ENCODE peak calls at places on chromosomes 13 and 19, in four cellular contexts. One of them, this sample, is unnamed.

GRCh38 chr19:34067861-34068271 is 104.4 kb upstream of the LSM14A start:
- DNase-seq in endodermal cell: no peak
- DNase-seq in SJSA1: no peak
- DNase-seq in mammary epithelial cell: no peak
- DNase-seq in this sample: no peak

GRCh38 chr13:19161308-19161707 is 20.3 kb downstream of the TUBA3C start:
- DNase-seq in endodermal cell: no peak
- DNase-seq in SJSA1: no peak
- DNase-seq in mammary epithelial cell: no peak
- DNase-seq in this sample: no peak

GRCh38 chr13:26941345-26942174 is 181.0 kb upstream of the GPR12 start:
- DNase-seq in endodermal cell: peak
- DNase-seq in SJSA1: no peak
- DNase-seq in mammary epithelial cell: peak
- DNase-seq in this sample: no peak

GRCh38 chr13:39881887-39882286 is 226.4 kb downstream of the COG6 start:
- DNase-seq in endodermal cell: no peak
- DNase-seq in SJSA1: no peak
- DNase-seq in mammary epithelial cell: peak
- DNase-seq in this sample: no peak

GRCh38 chr19:53536223-53536543 is 1.8 kb upstream of the ZNF331 start:
- DNase-seq in endodermal cell: no peak
- DNase-seq in SJSA1: no peak
- DNase-seq in mammary epithelial cell: no peak
- DNase-seq in this sample: no peak

GRCh38 chr19:28170066-28170465 is 1042.9 kb downstream of the UQCRFS1 start:
- DNase-seq in endodermal cell: peak
- DNase-seq in SJSA1: no peak
- DNase-seq in mammary epithelial cell: no peak
- DNase-seq in this sample: no peak

GRCh38 chr13:50843256-50844043 is at the start of gene DLEU7:
- DNase-seq in endodermal cell: peak
- DNase-seq in SJSA1: no peak
- DNase-seq in mammary epithelial cell: no peak
- DNase-seq in this sample: no peak

GRCh38 chr13:107518292-107518691 is 697.0 kb downstream of the LIG4 start:
- DNase-seq in endodermal cell: no peak
- DNase-seq in SJSA1: no peak
- DNase-seq in mammary epithelial cell: no peak
- DNase-seq in this sample: no peak

GRCh38 chr13:31073859-31074718 is 87.6 kb downstream of the HSPH1 start:
- DNase-seq in endodermal cell: no peak
- DNase-seq in SJSA1: no peak
- DNase-seq in mammary epithelial cell: peak
- DNase-seq in this sample: peak

GRCh38 chr19:58361900-58362271 is 665 bp downstream of the ZNF497 start:
- DNase-seq in endodermal cell: no peak
- DNase-seq in SJSA1: peak
- DNase-seq in mammary epithelial cell: no peak
- DNase-seq in this sample: no peak

GRCh38 chr13:106343831-106344230 is 191.6 kb downstream of the EFNB2 start:
- DNase-seq in endodermal cell: no peak
- DNase-seq in SJSA1: no peak
- DNase-seq in mammary epithelial cell: no peak
- DNase-seq in this sample: no peak

GRCh38 chr19:32098953-32099352 is 246.5 kb upstream of the ZNF507 start:
- DNase-seq in endodermal cell: no peak
- DNase-seq in SJSA1: no peak
- DNase-seq in mammary epithelial cell: no peak
- DNase-seq in this sample: no peak
- H3K4me3 ChIP-seq in endodermal cell: peak
- H3K4me3 ChIP-seq in SJSA1: no peak
- H3K4me3 ChIP-seq in mammary epithelial cell: no peak
- H3K4me3 ChIP-seq in this sample: no peak

GRCh38 chr13:41650706-41651105 is 193.4 kb downstream of the RGCC start:
- DNase-seq in endodermal cell: no peak
- DNase-seq in SJSA1: peak
- DNase-seq in mammary epithelial cell: no peak
- DNase-seq in this sample: no peak
- H3K27ac ChIP-seq in endodermal cell: no peak
- H3K27ac ChIP-seq in SJSA1: peak
- H3K27ac ChIP-seq in mammary epithelial cell: no peak
- H3K27ac ChIP-seq in this sample: no peak

GRCh38 chr13:102394158-102395053 is 7.4 kb downstream of the FGF14 start:
- DNase-seq in endodermal cell: peak
- DNase-seq in SJSA1: no peak
- DNase-seq in mammary epithelial cell: peak
- DNase-seq in this sample: peak
- H3K4me3 ChIP-seq in endodermal cell: peak
- H3K4me3 ChIP-seq in SJSA1: peak
- H3K4me3 ChIP-seq in mammary epithelial cell: peak
- H3K4me3 ChIP-seq in this sample: peak

GRCh38 chr19:52527134-52527953 is at the start of gene ZNF808:
- DNase-seq in endodermal cell: peak
- DNase-seq in SJSA1: peak
- DNase-seq in mammary epithelial cell: peak
- DNase-seq in this sample: peak
- H3K27ac ChIP-seq in endodermal cell: peak
- H3K27ac ChIP-seq in SJSA1: peak
- H3K27ac ChIP-seq in mammary epithelial cell: peak
- H3K27ac ChIP-seq in this sample: peak

GRCh38 chr13:99978781-99979452 is 2.7 kb upstream of the ZIC2 start:
- DNase-seq in endodermal cell: peak
- DNase-seq in SJSA1: peak
- DNase-seq in mammary epithelial cell: no peak
- DNase-seq in this sample: no peak
- H3K4me3 ChIP-seq in endodermal cell: peak
- H3K4me3 ChIP-seq in SJSA1: no peak
- H3K4me3 ChIP-seq in mammary epithelial cell: no peak
- H3K4me3 ChIP-seq in this sample: no peak

GRCh38 chr19:911197-912033 is 1.6 kb downstream of the R3HDM4 start:
- DNase-seq in endodermal cell: peak
- DNase-seq in SJSA1: no peak
- DNase-seq in mammary epithelial cell: no peak
- DNase-seq in this sample: no peak
- H3K27ac ChIP-seq in endodermal cell: no peak
- H3K27ac ChIP-seq in SJSA1: no peak
- H3K27ac ChIP-seq in mammary epithelial cell: no peak
- H3K27ac ChIP-seq in this sample: peak

This sample was measured in CD4-positive, alpha-beta memory T cell.